ENCODE peak calls at places on chromosomes 4 and X, in ten cellular contexts. D is WERI-Rb-1, L is colonic mucosa, V is transverse colon, Y is SK-N-SH, A is endothelial cell of umbilical vein, F is lower lobe of right lung, W is aorta, Q is psoas muscle, E is pancreas. C is an unnamed sample.

GRCh38 chrX:10755477-10756334 is 135.3 kb upstream of the MID1 start:
- DNase-seq in Y (no peak), D (no peak), W (no peak), Q (no peak), A (peak; percentile 58), L (no peak), F (no peak), V (no peak), E (peak; percentile 15), C (peak; percentile 17)

GRCh38 chrX:69238153-69238959 is 73.1 kb upstream of the PJA1 start:
- DNase-seq in V (no peak), Y (peak; percentile 73), W (peak; percentile 76), Q (no peak), A (no peak), D (no peak), L (no peak), E (no peak), F (no peak), C (peak; percentile 66)

GRCh38 chr4:97987019-97987648 is 156.1 kb downstream of the STPG2 start:
- DNase-seq in D (no peak), Q (no peak), W (no peak), L (no peak), F (no peak), V (no peak), A (peak; percentile 71), Y (peak; percentile 41), E (no peak), C (no peak)

GRCh38 chr4:166252487-166253402 is 379.7 kb downstream of the TLL1 start:
- DNase-seq in E (no peak), W (no peak), D (peak; percentile 40), L (no peak), Y (peak; percentile 3), V (no peak), A (peak; percentile 34), F (no peak), Q (no peak), C (no peak)

GRCh38 chr4:183897193-183897592 is 7.9 kb upstream of the STOX2 start:
- DNase-seq in W (no peak), Y (no peak), V (no peak), E (no peak), Q (no peak), L (no peak), A (no peak), F (no peak), D (no peak), C (no peak)

GRCh38 chr4:125200556-125200955 is 114.2 kb upstream of the FAT4 start:
- DNase-seq in F (no peak), W (no peak), L (no peak), D (no peak), Y (no peak), A (no peak), V (no peak), E (no peak), Q (no peak), C (no peak)

GRCh38 chrX:2698604-2699003 is 7.5 kb downstream of the CD99 start:
- DNase-seq in D (no peak), A (no peak), L (no peak), E (no peak), W (no peak), Q (no peak), V (no peak), F (no peak), Y (no peak), C (no peak)

GRCh38 chr4:152304220-152304619 is 231.7 kb downstream of the FBXW7 start:
- DNase-seq in E (no peak), L (no peak), W (no peak), V (no peak), Q (no peak), A (no peak), Y (no peak), D (no peak), F (no peak), C (no peak)

GRCh38 chrX:57902633-57903032 is 7.6 kb downstream of the ZXDA start:
- DNase-seq in Q (no peak), L (no peak), E (no peak), W (no peak), D (no peak), Y (no peak), V (no peak), F (no peak), A (no peak), C (no peak)

GRCh38 chrX:101287402-101287801 is 3.7 kb downstream of the TAF7L start:
- DNase-seq in Q (no peak), V (no peak), W (no peak), A (peak; percentile 65), L (peak; percentile 31), F (no peak), E (no peak), Y (peak; percentile 51), D (no peak), C (no peak)

GRCh38 chr4:2868840-2869487 is 25.3 kb downstream of the ADD1 start:
- DNase-seq in E (no peak), Q (no peak), A (no peak), D (no peak), W (no peak), L (no peak), V (no peak), Y (no peak), F (no peak), C (no peak)

GRCh38 chr4:2866160-2866861 is 22.7 kb downstream of the ADD1 start:
- DNase-seq in Q (no peak), Y (no peak), L (no peak), A (no peak), W (no peak), V (no peak), D (peak; percentile 65), E (no peak), F (no peak), C (no peak)

GRCh38 chr4:2869659-2870058 is 26.0 kb downstream of the ADD1 start:
- DNase-seq in W (no peak), F (no peak), L (no peak), D (peak; percentile 74), Y (no peak), Q (no peak), V (no peak), A (no peak), E (no peak), C (no peak)

GRCh38 chr4:2866891-2867290 is 23.2 kb downstream of the ADD1 start:
- DNase-seq in W (no peak), V (no peak), Q (no peak), E (no peak), D (no peak), F (no peak), Y (no peak), A (no peak), L (no peak), C (no peak)

GRCh38 chr4:2867758-2868491 is 24.3 kb downstream of the ADD1 start:
- DNase-seq in A (peak; percentile 61), Q (no peak), F (no peak), Y (peak; percentile 58), W (no peak), D (peak; percentile 88), E (peak; percentile 26), L (no peak), V (no peak), C (no peak)
- H3K4me3 ChIP-seq in A (no peak overlapping the region), Q (peak overlapping the region; percentile 48), F (peak overlapping the region; percentile 30), Y (no peak overlapping the region), W (peak overlapping the region; percentile 5), D (peak overlapping the region; percentile 44), E (no peak overlapping the region), L (no peak overlapping the region), V (peak overlapping the region; percentile 16), C (no peak overlapping the region)

DNA sequence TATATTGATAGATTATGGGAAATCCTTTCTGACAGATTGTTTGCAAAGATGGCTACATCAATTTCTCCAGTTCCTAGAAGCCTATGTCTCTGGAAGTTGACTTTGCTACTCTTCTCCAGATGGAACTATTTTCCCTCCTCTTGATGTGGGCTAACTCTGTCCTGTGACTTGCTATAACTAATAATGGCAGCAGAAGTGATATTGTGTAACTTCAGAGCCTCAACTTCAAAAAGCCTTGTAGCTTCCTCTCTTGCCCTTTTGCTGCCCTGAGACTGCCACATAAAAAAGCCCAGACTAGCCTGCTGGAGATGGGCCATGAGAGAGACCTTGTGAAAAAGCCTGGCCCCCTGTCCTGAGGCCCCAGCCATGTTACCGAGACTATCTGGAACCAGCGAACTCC is 210.7 kb upstream of the SLC7A11 start:
- DNase-seq in W (no peak), L (no peak), F (no peak), E (no peak), V (no peak), A (no peak), D (no peak), Y (no peak), Q (no peak), C (no peak)
- H3K27ac ChIP-seq in W (no peak overlapping the region), L (no peak overlapping the region), F (no peak overlapping the region), E (no peak overlapping the region), V (no peak overlapping the region), A (no peak overlapping the region), D (no peak overlapping the region), Y (no peak overlapping the region), Q (no peak overlapping the region), C (no peak overlapping the region)

DNA sequence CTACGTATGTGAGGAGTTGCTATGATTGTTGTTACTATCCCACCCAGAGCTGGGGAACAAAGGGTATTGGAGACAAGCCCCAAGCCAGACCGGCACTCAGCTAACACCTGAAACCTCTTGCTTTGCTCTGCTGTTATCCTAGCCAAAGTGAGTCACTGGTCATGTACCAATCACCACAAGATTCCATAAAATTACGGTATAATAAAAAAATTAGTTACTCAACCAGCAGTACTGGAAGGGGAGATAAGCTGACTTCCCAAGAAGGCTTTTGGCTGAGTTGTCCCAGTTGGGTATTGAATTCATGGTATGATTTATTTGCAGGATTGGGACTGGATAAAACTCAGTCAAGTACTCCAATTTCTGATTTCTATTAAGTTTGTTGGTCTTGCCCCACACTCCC is 5.3 kb downstream of the EDA2R start:
- DNase-seq in Q (no peak), V (no peak), E (no peak), F (no peak), A (no peak), W (no peak), Y (no peak), L (no peak), D (no peak), C (no peak)
- H3K4me3 ChIP-seq in Q (no peak overlapping the region), V (no peak overlapping the region), E (no peak overlapping the region), F (no peak overlapping the region), A (no peak overlapping the region), W (no peak overlapping the region), Y (peak overlapping the region; percentile 2), L (no peak overlapping the region), D (no peak overlapping the region), C (no peak overlapping the region)

DNA sequence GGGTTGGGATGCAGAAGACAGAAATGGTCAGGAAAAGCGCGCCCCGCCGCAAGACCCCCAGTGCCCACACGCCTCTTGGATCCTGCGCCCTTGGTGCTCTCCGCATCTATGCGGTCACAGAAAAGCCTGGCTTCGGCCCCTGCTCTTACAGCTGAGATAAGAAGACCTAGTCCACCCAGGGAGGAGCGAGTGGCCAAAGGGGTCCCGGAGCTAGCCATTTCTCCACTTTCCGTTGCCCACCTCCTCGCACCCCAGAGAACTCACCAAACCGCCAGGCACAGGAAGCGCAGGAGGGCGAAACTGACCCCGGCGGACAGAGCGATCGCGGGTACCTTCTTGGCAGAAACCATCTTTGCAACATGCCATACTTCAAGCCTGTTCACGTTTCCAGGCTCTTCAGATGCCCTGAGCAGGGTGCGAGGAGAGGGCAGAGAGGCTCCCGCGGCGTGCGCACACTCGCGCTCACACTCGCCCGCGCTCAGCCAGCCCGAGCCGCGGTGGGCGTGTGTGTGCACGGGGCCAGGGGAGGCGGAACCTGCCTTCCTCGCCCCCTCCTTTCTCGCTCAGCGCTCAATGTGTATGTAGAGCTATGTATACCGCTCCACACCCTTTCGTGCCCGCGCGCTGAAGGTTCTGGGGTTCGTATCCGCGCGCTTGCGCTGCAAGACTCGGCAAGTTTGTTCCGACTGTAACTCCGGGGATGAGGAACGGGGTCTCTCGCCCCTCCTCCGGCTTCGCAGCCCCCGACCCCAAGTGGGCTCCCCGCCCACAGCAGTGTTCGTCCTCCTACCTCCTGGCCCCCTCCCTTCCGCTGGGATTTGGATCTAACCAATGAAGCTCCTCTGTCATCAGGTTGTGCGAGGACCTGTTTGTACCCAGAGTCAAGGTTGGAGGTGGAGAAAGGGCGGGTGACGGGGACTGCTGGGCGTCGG is at the start of gene GABRA4:
- DNase-seq in F (no peak), L (no peak), Q (no peak), W (no peak), Y (no peak), V (no peak), D (peak; percentile 7), A (no peak), E (no peak), C (peak; percentile 23)
- H3K27ac ChIP-seq in F (no peak within 1 kb of the TSS), L (no peak within 1 kb of the TSS), Q (no peak within 1 kb of the TSS), W (no peak within 1 kb of the TSS), Y (no peak within 1 kb of the TSS), V (no peak within 1 kb of the TSS), D (no peak within 1 kb of the TSS), A (no peak within 1 kb of the TSS), E (no peak within 1 kb of the TSS), C (peak within 1 kb of the TSS; percentile 58)

C was measured in heart left ventricle.